ENCODE peak calls at places on chromosomes 1 and 21, in four cellular contexts. One of them, this sample, is unnamed.

GRCh38 chr1:109782514-109782913 is 18.8 kb upstream of the EPS8L3 start:
- DNase-seq in stimulated activated CD4-positive, alpha-beta T cell treated with anti-CD3 and anti-CD28 coated beads, Interleukin-1b, Interleukin-23, amount 100 ng/mL, for 4 hours: no peak
- DNase-seq in NCI-H748 treated with DMSO at 0.1 percent for 48 hours: no peak
- DNase-seq in effector CD8-positive, alpha-beta T cell: no peak
- DNase-seq in this sample: no peak

GRCh38 chr21:26659181-26659580 is 86.1 kb upstream of the CYYR1 start:
- DNase-seq in stimulated activated CD4-positive, alpha-beta T cell treated with anti-CD3 and anti-CD28 coated beads, Interleukin-1b, Interleukin-23, amount 100 ng/mL, for 4 hours: no peak
- DNase-seq in NCI-H748 treated with DMSO at 0.1 percent for 48 hours: no peak
- DNase-seq in effector CD8-positive, alpha-beta T cell: no peak
- DNase-seq in this sample: no peak

GRCh38 chr1:108047085-108047484 is 82.1 kb upstream of the VAV3 start:
- DNase-seq in stimulated activated CD4-positive, alpha-beta T cell treated with anti-CD3 and anti-CD28 coated beads, Interleukin-1b, Interleukin-23, amount 100 ng/mL, for 4 hours: no peak
- DNase-seq in NCI-H748 treated with DMSO at 0.1 percent for 48 hours: no peak
- DNase-seq in effector CD8-positive, alpha-beta T cell: no peak
- DNase-seq in this sample: no peak

GRCh38 chr1:236124965-236125364 is 17.4 kb upstream of the GPR137B start:
- DNase-seq in stimulated activated CD4-positive, alpha-beta T cell treated with anti-CD3 and anti-CD28 coated beads, Interleukin-1b, Interleukin-23, amount 100 ng/mL, for 4 hours: no peak
- DNase-seq in NCI-H748 treated with DMSO at 0.1 percent for 48 hours: no peak
- DNase-seq in effector CD8-positive, alpha-beta T cell: no peak
- DNase-seq in this sample: no peak

GRCh38 chr1:228798548-228798947 is 63.3 kb downstream of the RHOU start:
- DNase-seq in stimulated activated CD4-positive, alpha-beta T cell treated with anti-CD3 and anti-CD28 coated beads, Interleukin-1b, Interleukin-23, amount 100 ng/mL, for 4 hours: no peak
- DNase-seq in NCI-H748 treated with DMSO at 0.1 percent for 48 hours: no peak
- DNase-seq in effector CD8-positive, alpha-beta T cell: no peak
- DNase-seq in this sample: no peak

GRCh38 chr1:18882511-18882910 is 19.8 kb downstream of the ALDH4A1 start:
- DNase-seq in stimulated activated CD4-positive, alpha-beta T cell treated with anti-CD3 and anti-CD28 coated beads, Interleukin-1b, Interleukin-23, amount 100 ng/mL, for 4 hours: no peak
- DNase-seq in NCI-H748 treated with DMSO at 0.1 percent for 48 hours: no peak
- DNase-seq in effector CD8-positive, alpha-beta T cell: no peak
- DNase-seq in this sample: no peak

GRCh38 chr1:178004926-178005391 is 35.1 kb upstream of the SEC16B start:
- DNase-seq in stimulated activated CD4-positive, alpha-beta T cell treated with anti-CD3 and anti-CD28 coated beads, Interleukin-1b, Interleukin-23, amount 100 ng/mL, for 4 hours: no peak
- DNase-seq in NCI-H748 treated with DMSO at 0.1 percent for 48 hours: no peak
- DNase-seq in effector CD8-positive, alpha-beta T cell: no peak
- DNase-seq in this sample: peak; percentile 16

GRCh38 chr1:108704501-108704900 is 8.2 kb upstream of the FNDC7 start:
- DNase-seq in stimulated activated CD4-positive, alpha-beta T cell treated with anti-CD3 and anti-CD28 coated beads, Interleukin-1b, Interleukin-23, amount 100 ng/mL, for 4 hours: no peak
- DNase-seq in NCI-H748 treated with DMSO at 0.1 percent for 48 hours: no peak
- DNase-seq in effector CD8-positive, alpha-beta T cell: no peak
- DNase-seq in this sample: no peak

GRCh38 chr1:34549199-34549598 is 205.6 kb upstream of the GJB5 start:
- DNase-seq in stimulated activated CD4-positive, alpha-beta T cell treated with anti-CD3 and anti-CD28 coated beads, Interleukin-1b, Interleukin-23, amount 100 ng/mL, for 4 hours: no peak
- DNase-seq in NCI-H748 treated with DMSO at 0.1 percent for 48 hours: no peak
- DNase-seq in effector CD8-positive, alpha-beta T cell: no peak
- DNase-seq in this sample: no peak